ENCODE peak calls at places on chromosomes 4 and X, in six cellular contexts. I is choroid plexus epithelial cell, U is fibroblast of mammary gland, V is tibial artery, C is ovary, R is Caco-2. H is an unnamed sample.

GRCh38 chr4:80788798-80789197 is 241.7 kb upstream of the BMP3 start:
- DNase-seq in U (peak), R (no peak), V (no peak), C (no peak), I (peak), H (peak)

GRCh38 chr4:164623099-164623498 is 130.8 kb upstream of the SMIM31 start:
- DNase-seq in U (no peak), C (no peak), I (no peak), V (no peak), R (no peak), H (no peak)

GRCh38 chrX:105745863-105746262 is 76.5 kb upstream of the NRK start:
- DNase-seq in C (no peak), R (peak), I (no peak), U (no peak), V (no peak), H (no peak)

GRCh38 chr4:33746979-33747378 is 2497.3 kb downstream of the ARAP2 start:
- DNase-seq in U (peak), I (no peak), R (no peak), C (no peak), V (no peak), H (peak)

GRCh38 chrX:131072871-131073571 is 14.9 kb downstream of the ARHGAP36 start:
- DNase-seq in U (no peak), I (no peak), R (no peak), C (no peak), V (no peak), H (no peak)

GRCh38 chr4:88957570-88957969 is 99.4 kb downstream of the FAM13A start:
- DNase-seq in U (peak), C (no peak), I (no peak), R (no peak), V (no peak), H (no peak)

GRCh38 chr4:56641494-56642051 is 39.5 kb downstream of the HOPX start:
- DNase-seq in U (peak), R (no peak), V (no peak), I (peak), C (no peak), H (peak)

GRCh38 chr4:26822546-26822945 is 38.1 kb upstream of the STIM2 start:
- DNase-seq in I (no peak), R (no peak), U (no peak), V (no peak), C (no peak), H (no peak)

GRCh38 chr4:109079731-109080130 is 222.7 kb downstream of the COL25A1 start:
- DNase-seq in I (peak), V (no peak), R (no peak), U (peak), C (no peak), H (no peak)

GRCh38 chr4:60981534-60981933 is 218.6 kb upstream of the ADGRL3 start:
- DNase-seq in I (no peak), R (no peak), U (no peak), C (no peak), V (no peak), H (no peak)

GRCh38 chr4:154998284-154998683 is 210.2 kb upstream of the NPY2R start:
- DNase-seq in R (no peak), I (peak), U (peak), C (no peak), V (no peak), H (peak)

GRCh38 chr4:152729466-152729865 is 49.7 kb upstream of the TMEM154 start:
- DNase-seq in V (no peak), R (no peak), I (peak), U (peak), C (no peak), H (peak)

GRCh38 chrX:38426785-38427184 is 74.4 kb downstream of the OTC start:
- DNase-seq in R (no peak), V (no peak), I (peak), C (no peak), U (peak), H (peak)

GRCh38 chrX:33434256-33435092 is 223.1 kb upstream of the DMD start:
- DNase-seq in C (peak), U (peak), V (peak), R (peak), I (peak), H (peak)

GRCh38 chr4:5365071-5366008 is 314.1 kb downstream of the STK32B start:
- DNase-seq in U (peak), C (no peak), I (peak), R (peak), V (no peak), H (peak)

GRCh38 chrX:95346854-95347253 is 1337.8 kb upstream of the DIAPH2 start:
- DNase-seq in R (no peak), C (no peak), V (no peak), I (peak), U (peak), H (peak)

GRCh38 chr4:88211473-88212252 is 53.2 kb upstream of the ABCG2 start:
- DNase-seq in V (no peak), C (no peak), U (peak), I (peak), R (no peak), H (peak)

GRCh38 chrX:57286507-57287251 is at the start of gene FAAH2:
- DNase-seq in V (no peak), C (no peak), U (no peak), I (no peak), R (peak), H (no peak)

GRCh38 chrX:13013353-13014110 is 30.9 kb downstream of the FAM9C start:
- DNase-seq in C (no peak), V (no peak), U (peak), I (peak), R (no peak), H (peak)

GRCh38 chr4:91502365-91502764 is 801.4 kb upstream of the GRID2 start:
- DNase-seq in I (peak), V (no peak), U (no peak), R (no peak), C (no peak), H (peak)

GRCh38 chr4:185068837-185069236 is 50.5 kb downstream of the HELT start:
- DNase-seq in U (no peak), C (no peak), V (no peak), R (no peak), I (no peak), H (no peak)

GRCh38 chr4:102627831-102628523 is 126.8 kb downstream of the NFKB1 start:
- DNase-seq in C (no peak), I (peak), R (no peak), V (no peak), U (peak), H (peak)

GRCh38 chrX:47562615-47563243 is 1.7 kb downstream of the ARAF start:
- DNase-seq in V (no peak), U (peak), R (no peak), C (no peak), I (peak), H (peak)

GRCh38 chr4:153259679-153260078 is 55.4 kb downstream of the TRIM2 start:
- DNase-seq in V (no peak), R (no peak), U (no peak), I (no peak), C (no peak), H (no peak)

GRCh38 chr4:150972592-150972991 is 42.5 kb downstream of the LRBA start:
- DNase-seq in U (no peak), R (no peak), V (no peak), C (no peak), I (peak), H (no peak)

GRCh38 chr4:46425775-46426400 is 36.0 kb upstream of the GABRA2 start:
- DNase-seq in U (peak), C (no peak), R (no peak), I (peak), V (no peak), H (peak)

GRCh38 chrX:138756234-138756633 is 44.7 kb upstream of the FGF13 start:
- DNase-seq in R (peak), U (peak), C (peak), V (peak), I (peak), H (peak)

GRCh38 chrX:9681422-9681821 is 84.2 kb downstream of the GPR143 start:
- DNase-seq in I (peak), V (no peak), R (no peak), C (no peak), U (peak), H (peak)

GRCh38 chrX:47078129-47079043 is at the start of gene RGN:
- DNase-seq in I (no peak), V (peak), U (no peak), C (peak), R (peak), H (no peak)

GRCh38 chr4:140152015-140152703 is 1.8 kb downstream of the MAML3 start:
- DNase-seq in I (no peak), V (peak), U (no peak), C (peak), R (no peak), H (no peak)

GRCh38 chr4:111678908-111679307 is 466.3 kb upstream of the FAM241A start:
- DNase-seq in V (no peak), U (peak), R (no peak), I (peak), C (no peak), H (peak)

GRCh38 chrX:43627147-43627546 is 29.0 kb upstream of the MAOA start:
- DNase-seq in U (no peak), I (no peak), C (no peak), R (no peak), V (no peak), H (no peak)

GRCh38 chrX:93422693-93423092 is 250.7 kb downstream of the NAP1L3 start:
- DNase-seq in I (no peak), R (no peak), C (no peak), V (no peak), U (peak), H (peak)

GRCh38 chr4:957581-958313 is 15.6 kb downstream of the DGKQ start:
- DNase-seq in V (peak), U (no peak), C (no peak), R (no peak), I (no peak), H (no peak)

GRCh38 chr4:88012652-88013051 is 5.2 kb downstream of the PKD2 start:
- DNase-seq in R (no peak), I (no peak), C (no peak), V (no peak), U (no peak), H (no peak)

GRCh38 chrX:24494544-24495113 is 29.5 kb downstream of the PDK3 start:
- DNase-seq in U (peak), V (no peak), R (no peak), C (no peak), I (peak), H (peak)

GRCh38 chr4:140653718-140654515 is 85.2 kb upstream of the UCP1 start:
- DNase-seq in C (no peak), V (no peak), R (no peak), U (peak), I (peak), H (peak)

GRCh38 chr4:82889287-82889686 is 1.7 kb downstream of the SEC31A start:
- DNase-seq in I (no peak), C (no peak), V (no peak), R (no peak), U (no peak), H (no peak)
- H3K4me3 ChIP-seq in I (peak), C (peak), V (peak), R (peak), U (peak), H (peak)

DNA sequence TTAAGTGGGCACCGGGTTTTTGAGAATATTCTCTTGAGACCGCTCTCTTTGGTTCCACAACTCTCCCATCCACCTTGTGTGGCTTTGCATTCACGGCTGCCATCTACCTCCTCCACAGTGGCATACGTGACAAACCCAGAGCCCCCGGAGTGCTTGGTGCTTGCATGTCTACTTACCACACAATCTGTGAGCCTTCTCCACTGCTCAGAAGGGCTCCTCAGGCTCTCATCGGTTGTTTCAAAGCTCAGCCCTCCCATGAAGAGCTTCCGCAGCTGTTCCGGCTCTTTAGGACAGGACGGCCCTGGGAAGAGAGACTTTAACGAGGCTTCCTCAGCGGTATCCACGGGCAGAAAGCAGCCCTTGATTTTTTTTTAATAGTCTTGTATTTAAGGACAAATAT is 167.6 kb upstream of the ANK2 start:
- DNase-seq in I (no peak), C (peak), R (no peak), U (no peak), V (no peak), H (peak)
- H3K4me3 ChIP-seq in I (no peak), C (peak), R (no peak), U (no peak), V (no peak), H (no peak)

GRCh38 chrX:5051831-5052491 is 1176.7 kb downstream of the NLGN4X start:
- DNase-seq in V (peak), C (no peak), U (peak), R (peak), I (peak), H (peak)
- H3K4me3 ChIP-seq in V (no peak), C (no peak), U (no peak), R (no peak), I (no peak), H (no peak)

DNA sequence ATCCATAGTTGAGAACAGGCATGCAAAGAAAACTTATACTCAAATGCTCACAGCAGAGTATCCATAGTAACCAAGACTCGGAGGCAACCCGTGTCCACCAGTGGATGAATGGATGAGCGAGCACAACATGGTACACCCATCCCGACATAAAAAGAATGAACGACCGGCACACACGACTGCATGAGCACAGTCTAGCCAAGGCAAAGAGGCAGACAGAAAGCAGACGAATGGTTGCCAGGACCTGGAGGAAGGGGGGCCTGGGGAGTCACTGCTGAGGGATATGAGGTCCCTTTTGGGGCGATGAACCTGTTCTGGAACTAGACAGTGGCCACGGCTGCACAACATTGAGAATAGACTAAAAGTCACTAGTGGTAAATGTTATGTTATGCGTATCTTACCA is 13.1 kb downstream of the PDZD4 start:
- DNase-seq in C (no peak), V (no peak), I (no peak), R (no peak), U (no peak), H (no peak)
- H3K4me3 ChIP-seq in C (no peak), V (no peak), I (no peak), R (no peak), U (no peak), H (no peak)

GRCh38 chrX:153494541-153495361 is at the start of gene BGN:
- DNase-seq in C (peak), I (peak), U (peak), V (peak), R (peak), H (peak)
- H3K4me3 ChIP-seq in C (peak), I (peak), U (peak), V (peak), R (peak), H (peak)

DNA sequence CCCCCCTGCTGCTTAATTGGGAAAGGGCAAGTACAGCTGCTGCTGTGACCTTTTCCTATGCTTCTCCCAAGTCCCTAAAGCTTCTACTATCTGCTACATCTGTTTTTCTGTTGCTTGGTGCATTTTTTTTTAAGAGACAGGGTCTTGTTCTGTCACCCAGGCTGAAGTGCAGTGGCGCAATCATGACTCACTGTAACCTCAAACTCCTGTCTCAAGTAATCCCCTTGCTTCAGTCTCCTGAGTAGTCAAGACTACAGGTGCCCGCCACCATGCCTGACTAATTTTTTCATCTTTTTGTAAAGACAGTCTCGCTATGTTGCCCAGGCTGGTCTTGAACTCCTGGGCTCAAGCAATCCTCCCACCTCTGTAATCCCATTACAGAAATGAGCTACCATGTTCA is 39.7 kb downstream of the DGKK start:
- DNase-seq in U (peak), C (no peak), R (no peak), I (no peak), V (no peak), H (no peak)
- H3K4me3 ChIP-seq in U (no peak), C (no peak), R (no peak), I (no peak), V (no peak), H (no peak)

DNA sequence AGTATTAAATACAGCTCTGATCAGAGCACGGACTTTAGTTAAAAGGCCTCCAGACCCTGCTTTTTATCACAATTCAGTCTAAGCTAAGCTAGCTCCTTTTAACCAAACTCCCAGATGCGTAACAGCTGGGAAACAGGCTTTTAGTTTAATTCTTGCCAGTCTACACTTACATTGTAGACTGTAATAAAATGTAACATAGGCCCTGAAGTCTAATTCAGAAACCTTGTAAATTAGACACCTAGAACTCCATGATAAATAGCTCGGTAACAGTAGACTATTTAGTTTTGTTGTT is 20.1 kb downstream of the FBXO8 start:
- DNase-seq in U (no peak), I (no peak), C (no peak), R (no peak), V (no peak), H (no peak)
- H3K4me3 ChIP-seq in U (no peak), I (no peak), C (no peak), R (no peak), V (no peak), H (no peak)

DNA sequence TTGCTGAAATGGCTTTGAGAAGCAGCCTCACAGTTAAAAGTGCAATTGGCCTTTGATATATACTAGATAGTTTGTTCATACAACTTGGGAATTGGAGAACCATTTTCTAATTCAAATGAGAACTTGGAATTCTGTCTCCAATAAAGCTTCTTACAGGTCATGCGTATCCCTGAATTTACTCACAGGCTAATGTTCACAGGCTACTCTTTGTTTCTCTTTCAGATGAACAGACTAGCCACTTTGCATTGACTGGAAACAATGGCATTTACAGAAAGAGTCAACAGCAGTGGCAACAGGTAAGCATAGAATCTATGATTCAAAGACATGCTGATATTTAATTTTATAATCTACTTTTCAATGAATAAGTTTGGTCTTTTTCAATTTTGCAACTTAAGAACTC is 13.5 kb downstream of the AFF1 start:
- DNase-seq in U (no peak), C (no peak), I (no peak), V (no peak), R (no peak), H (no peak)
- H3K4me3 ChIP-seq in U (no peak), C (no peak), I (no peak), V (no peak), R (no peak), H (no peak)

GRCh38 chr4:133146574-133147198 is 2.4 kb upstream of the PCDH10 start:
- DNase-seq in R (no peak), V (peak), C (peak), U (peak), I (peak), H (peak)

GRCh38 chr4:133145241-133145640 is 3.9 kb upstream of the PCDH10 start:
- DNase-seq in U (no peak), V (no peak), C (no peak), R (no peak), I (no peak), H (no peak)

GRCh38 chr4:133147365-133147821 is 1.7 kb upstream of the PCDH10 start:
- DNase-seq in U (no peak), I (peak), R (no peak), C (peak), V (peak), H (no peak)

GRCh38 chr4:133145758-133146157 is 3.3 kb upstream of the PCDH10 start:
- DNase-seq in C (no peak), R (no peak), V (no peak), I (no peak), U (no peak), H (no peak)

DNA sequence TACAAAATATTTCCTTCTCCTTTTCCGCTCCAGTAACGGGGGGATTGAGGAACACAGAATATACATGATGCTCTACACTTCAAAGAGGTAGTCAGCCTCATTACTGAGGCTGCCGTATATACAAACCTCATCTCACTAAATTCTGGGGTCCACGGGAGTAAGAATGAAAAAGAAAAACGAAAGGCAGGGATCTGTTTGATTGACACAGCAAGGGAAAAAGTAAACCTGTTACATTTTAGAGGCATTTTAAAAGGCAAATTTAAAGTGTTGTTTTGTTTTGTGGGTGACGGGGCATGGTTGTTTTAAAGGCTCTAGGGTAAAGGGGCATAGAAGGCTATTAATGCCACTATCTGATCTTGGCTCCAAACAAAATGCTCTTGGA is 2.9 kb upstream of the PCDH10 start:
- DNase-seq in I (no peak), C (no peak), U (no peak), V (no peak), R (no peak), H (no peak)
- H3K4me3 ChIP-seq in I (peak), C (no peak), U (no peak), V (peak), R (no peak), H (peak)

GRCh38 chr4:98000940-98001339 is 142.3 kb downstream of the STPG2 start:
- DNase-seq in I (no peak), C (no peak), R (no peak), V (no peak), U (no peak), H (no peak)

GRCh38 chr4:98006060-98006459 is 137.2 kb downstream of the STPG2 start:
- DNase-seq in R (no peak), C (no peak), V (no peak), I (no peak), U (no peak), H (no peak)

GRCh38 chr4:98006814-98007412 is 136.4 kb downstream of the STPG2 start:
- DNase-seq in R (no peak), U (no peak), I (no peak), V (no peak), C (no peak), H (no peak)
- H3K4me3 ChIP-seq in R (no peak), U (no peak), I (no peak), V (no peak), C (no peak), H (no peak)